ENCODE peak calls at places on chromosomes 16 and 17, in four cellular contexts. M, V, E and L are unnamed samples.

GRCh38 chr16:89668790-89669158 is 11.1 kb downstream of the SPATA33 start:
- DNase-seq in V (no peak), E (no peak), M (no peak), L (no peak)

GRCh38 chr16:57536306-57537193 is at the start of gene CCDC102A:
- DNase-seq in E (peak), V (peak), M (peak), L (peak)

GRCh38 chr17:49993423-49994037 is 1.5 kb downstream of the DLX3 start:
- DNase-seq in E (peak), M (no peak), V (no peak), L (no peak)

GRCh38 chr16:2511996-2512919 is 1.5 kb upstream of the ATP6V0C start:
- DNase-seq in E (no peak), V (peak), M (no peak), L (no peak)

GRCh38 chr17:46979023-46979870 is at the start of gene RPRML:
- DNase-seq in M (peak), V (peak), E (peak), L (no peak)

GRCh38 chr16:79844603-79845002 is 244.1 kb upstream of the MAF start:
- DNase-seq in V (no peak), E (no peak), M (no peak), L (no peak)

GRCh38 chr17:7029659-7030058 is 6.2 kb upstream of the SLC16A13 start:
- DNase-seq in M (peak), E (no peak), V (no peak), L (no peak)

GRCh38 chr17:28404812-28405570 is 1.0 kb downstream of the SLC46A1 start:
- DNase-seq in M (no peak), V (no peak), E (no peak), L (no peak)

GRCh38 chr16:85381738-85382592 is 231.2 kb upstream of the GSE1 start:
- DNase-seq in M (no peak), V (peak), E (no peak), L (no peak)

GRCh38 chr17:17140590-17140980 is 65.5 kb downstream of the PLD6 start:
- DNase-seq in E (no peak), M (no peak), V (no peak), L (no peak)

GRCh38 chr17:82662711-82663261 is 14.5 kb upstream of the WDR45B start:
- DNase-seq in E (no peak), V (no peak), M (no peak), L (no peak)

GRCh38 chr16:85291302-85292148 is 179.3 kb upstream of the CIBAR2 start:
- DNase-seq in M (no peak), V (peak), E (peak), L (no peak)

GRCh38 chr16:27969574-27969973 is 93.9 kb downstream of the GSG1L start:
- DNase-seq in M (no peak), V (no peak), E (no peak), L (no peak)

GRCh38 chr17:39804839-39805238 is 59.3 kb downstream of the IKZF3 start:
- DNase-seq in V (no peak), M (no peak), E (no peak), L (no peak)

GRCh38 chr17:1487939-1488825 is 4.3 kb downstream of the MYO1C start:
- DNase-seq in E (peak), V (peak), M (peak), L (peak)

GRCh38 chr17:14080847-14081251 is 11.5 kb downstream of the COX10 start:
- DNase-seq in M (no peak), E (no peak), V (no peak), L (no peak)

GRCh38 chr16:27080870-27081269 is 14.1 kb downstream of the C16orf82 start:
- DNase-seq in M (no peak), V (no peak), E (peak), L (no peak)

GRCh38 chr17:76384987-76385891 is 830 bp downstream of the SPHK1 start:
- DNase-seq in M (no peak), V (peak), E (peak), L (peak)

GRCh38 chr17:45048795-45049563 is 2.5 kb downstream of the DCAKD start:
- DNase-seq in V (no peak), M (no peak), E (no peak), L (no peak)
- TF ChIP-seq CTCF in V (no peak), M (no peak), E (peak), L (no peak)

DNA sequence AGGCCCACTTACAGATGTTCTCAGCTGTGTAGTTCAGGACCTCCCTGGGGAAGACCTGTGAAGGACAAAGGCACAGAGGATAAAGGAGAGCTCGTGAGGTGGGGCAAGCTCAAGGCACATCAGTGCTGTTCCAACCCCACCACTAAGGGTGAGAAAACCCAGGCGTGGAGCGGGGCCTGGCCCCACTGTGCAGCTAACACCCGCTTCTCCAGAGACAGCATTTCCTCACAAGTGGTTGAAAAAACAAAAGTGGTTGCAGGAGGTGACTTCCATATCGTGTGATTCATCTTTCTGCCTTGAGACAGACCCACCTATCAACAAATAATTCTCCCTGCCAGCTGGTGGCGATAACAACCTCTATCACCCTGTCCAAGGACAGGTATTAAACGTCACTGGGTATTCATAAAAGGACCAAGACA is 30.0 kb downstream of the SNN start:
- DNase-seq in V (no peak), M (no peak), E (no peak), L (no peak)
- TF ChIP-seq CTCF in V (no peak), M (no peak), E (no peak), L (no peak)

DNA sequence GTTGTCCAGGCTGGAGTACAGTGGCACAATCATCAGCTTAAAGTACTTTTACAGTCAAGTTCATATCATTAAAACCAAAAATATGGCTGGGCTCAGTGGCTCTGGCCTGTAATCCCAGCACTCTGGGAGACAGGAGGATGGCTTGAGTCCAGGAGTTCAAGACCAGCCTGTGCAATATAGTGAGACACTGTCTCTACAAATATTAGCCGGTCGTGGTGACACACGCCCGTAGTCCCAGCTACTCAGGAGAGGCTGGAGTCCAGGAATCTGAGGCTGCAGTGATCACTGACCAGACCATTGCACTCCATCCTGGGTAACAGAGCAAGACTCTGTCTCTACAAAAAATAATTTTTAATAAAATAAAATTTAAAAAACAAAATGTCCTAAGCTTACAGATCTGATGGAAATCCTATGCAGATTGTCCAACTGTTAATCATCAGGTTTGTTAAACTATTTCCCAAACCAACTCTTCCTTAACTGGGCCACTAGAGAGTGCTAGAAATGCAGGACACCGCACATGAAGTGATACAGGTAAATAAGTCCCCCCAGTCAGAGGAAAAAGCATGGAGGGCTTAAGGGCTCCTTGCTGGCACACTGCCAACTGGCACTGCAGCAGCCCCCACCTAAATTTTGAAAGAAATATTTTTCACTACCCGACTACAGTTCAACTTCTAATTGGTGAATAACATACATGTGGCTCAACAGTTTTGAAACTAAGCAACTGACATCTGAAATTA is 2.8 kb downstream of the USP22 start:
- DNase-seq in V (no peak), M (no peak), E (peak), L (no peak)
- TF ChIP-seq CTCF in V (no peak), M (peak), E (peak), L (no peak)

GRCh38 chr16:51426276-51426675 is 275.2 kb upstream of the SALL1 start:
- DNase-seq in M (no peak), E (no peak), V (no peak), L (no peak)

GRCh38 chr16:51430716-51431369 is 279.8 kb upstream of the SALL1 start:
- DNase-seq in V (no peak), M (no peak), E (no peak), L (no peak)

GRCh38 chr16:51431517-51432241 is 280.6 kb upstream of the SALL1 start:
- DNase-seq in E (peak), V (no peak), M (no peak), L (no peak)

GRCh38 chr16:51427081-51427480 is 276.0 kb upstream of the SALL1 start:
- DNase-seq in E (no peak), V (no peak), M (no peak), L (no peak)

GRCh38 chr16:51429041-51429440 is 278.0 kb upstream of the SALL1 start:
- DNase-seq in M (no peak), V (no peak), E (no peak), L (no peak)
- TF ChIP-seq CTCF in M (no peak), V (no peak), E (no peak), L (no peak)